ENCODE peak calls at places on chromosomes 3 and 15, in seven cellular contexts. One of them, this sample, is unnamed.

GRCh38 chr15:67506775-67507747 is 13.9 kb upstream of the C15orf61 start:
- DNase-seq in RWPE1: no peak
- DNase-seq in PC-9: no peak
- DNase-seq in H9: no peak
- DNase-seq in SK-N-SH: no peak
- DNase-seq in fibroblast of lung: peak; percentile 88
- DNase-seq in pancreas: no peak
- DNase-seq in this sample: no peak

GRCh38 chr3:191320316-191320715 is 8.9 kb upstream of the CCDC50 start:
- DNase-seq in RWPE1: no peak
- DNase-seq in PC-9: no peak
- DNase-seq in pancreas: no peak
- DNase-seq in SK-N-SH: no peak
- DNase-seq in fibroblast of lung: no peak
- DNase-seq in H9: no peak
- DNase-seq in this sample: no peak

GRCh38 chr3:185253645-185254410 is at the start of gene EHHADH:
- DNase-seq in RWPE1: peak; percentile 66
- DNase-seq in pancreas: peak; percentile 84
- DNase-seq in fibroblast of lung: peak; percentile 60
- DNase-seq in H9: peak; percentile 67
- DNase-seq in PC-9: peak; percentile 75
- DNase-seq in SK-N-SH: peak; percentile 93
- DNase-seq in this sample: peak; percentile 66

GRCh38 chr15:34799149-34799824 is 3.9 kb upstream of the ACTC1 start:
- DNase-seq in fibroblast of lung: peak; percentile 29
- DNase-seq in H9: peak; percentile 33
- DNase-seq in PC-9: no peak
- DNase-seq in SK-N-SH: peak; percentile 83
- DNase-seq in pancreas: peak; percentile 44
- DNase-seq in RWPE1: no peak
- DNase-seq in this sample: peak; percentile 49

GRCh38 chr3:87236093-87236492 is 9.0 kb downstream of the CHMP2B start:
- DNase-seq in fibroblast of lung: no peak
- DNase-seq in SK-N-SH: no peak
- DNase-seq in pancreas: no peak
- DNase-seq in PC-9: no peak
- DNase-seq in RWPE1: no peak
- DNase-seq in H9: no peak
- DNase-seq in this sample: no peak

GRCh38 chr3:193777524-193777923 is 184.5 kb downstream of the OPA1 start:
- DNase-seq in PC-9: no peak
- DNase-seq in RWPE1: no peak
- DNase-seq in fibroblast of lung: no peak
- DNase-seq in H9: no peak
- DNase-seq in SK-N-SH: no peak
- DNase-seq in pancreas: no peak
- DNase-seq in this sample: no peak

GRCh38 chr15:47513496-47513895 is 203.8 kb upstream of the SEMA6D start:
- DNase-seq in H9: no peak
- DNase-seq in SK-N-SH: no peak
- DNase-seq in RWPE1: no peak
- DNase-seq in fibroblast of lung: no peak
- DNase-seq in pancreas: no peak
- DNase-seq in PC-9: no peak
- DNase-seq in this sample: no peak

GRCh38 chr3:152315623-152316022 is 46.9 kb downstream of the MBNL1 start:
- DNase-seq in RWPE1: no peak
- DNase-seq in SK-N-SH: no peak
- DNase-seq in fibroblast of lung: no peak
- DNase-seq in pancreas: no peak
- DNase-seq in H9: no peak
- DNase-seq in PC-9: no peak
- DNase-seq in this sample: no peak

DNA sequence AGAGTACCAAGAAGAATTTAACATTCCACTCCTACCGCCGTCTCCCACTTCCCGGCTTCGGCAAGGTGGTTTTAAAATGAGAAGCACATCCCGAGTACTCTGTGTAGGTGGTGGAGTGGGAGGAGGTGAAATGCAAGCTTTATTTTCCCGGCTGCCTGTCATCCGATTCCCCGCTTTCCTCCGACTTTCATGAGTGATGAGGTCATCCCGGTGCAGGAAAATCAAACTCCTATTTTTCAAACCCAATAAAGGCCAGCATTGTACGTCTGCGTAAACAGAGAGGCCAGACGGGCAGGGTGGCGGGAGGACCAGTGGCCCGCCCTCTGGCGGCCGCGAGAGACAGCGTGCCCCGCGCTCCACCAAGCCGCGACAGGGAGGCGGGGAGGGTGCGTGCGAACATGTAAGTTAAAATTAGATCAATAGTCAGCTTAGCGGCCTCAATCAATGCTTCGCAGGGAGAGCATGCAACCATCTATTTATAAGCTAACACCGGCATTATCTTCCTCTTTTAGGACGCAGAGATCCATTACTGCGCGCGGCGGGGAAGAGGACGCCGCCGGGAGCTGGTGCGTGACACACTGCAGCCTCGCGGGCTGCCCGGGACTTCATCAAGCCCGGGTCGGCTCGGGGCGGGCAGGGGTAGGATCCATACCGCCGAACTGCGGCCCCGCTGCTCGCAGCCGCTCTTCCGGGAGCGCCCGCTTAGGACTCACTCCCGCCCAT is 163.3 kb downstream of the CD47 start:
- DNase-seq in PC-9: peak; percentile 79
- DNase-seq in SK-N-SH: peak; percentile 91
- DNase-seq in pancreas: peak; percentile 54
- DNase-seq in RWPE1: peak; percentile 76
- DNase-seq in H9: peak; percentile 77
- DNase-seq in fibroblast of lung: peak; percentile 64
- DNase-seq in this sample: peak; percentile 85
- TF ChIP-seq CTCF in PC-9: peak; percentile 99
- TF ChIP-seq CTCF in SK-N-SH: peak; percentile 98
- TF ChIP-seq CTCF in pancreas: peak; percentile 86
- TF ChIP-seq CTCF in RWPE1: peak; percentile 97
- TF ChIP-seq CTCF in H9: peak; percentile 97
- TF ChIP-seq CTCF in fibroblast of lung: peak; percentile 89
- TF ChIP-seq CTCF in this sample: peak; percentile 91

GRCh38 chr3:28664123-28664522 is 315.5 kb upstream of the AZI2 start:
- DNase-seq in PC-9: no peak
- DNase-seq in H9: no peak
- DNase-seq in fibroblast of lung: no peak
- DNase-seq in pancreas: no peak
- DNase-seq in RWPE1: no peak
- DNase-seq in SK-N-SH: no peak
- DNase-seq in this sample: no peak

GRCh38 chr3:28672411-28672810 is 323.8 kb upstream of the AZI2 start:
- DNase-seq in PC-9: no peak
- DNase-seq in H9: no peak
- DNase-seq in pancreas: no peak
- DNase-seq in RWPE1: no peak
- DNase-seq in fibroblast of lung: no peak
- DNase-seq in SK-N-SH: no peak
- DNase-seq in this sample: no peak

GRCh38 chr3:28673438-28673837 is 324.8 kb upstream of the AZI2 start:
- DNase-seq in RWPE1: no peak
- DNase-seq in PC-9: no peak
- DNase-seq in pancreas: no peak
- DNase-seq in SK-N-SH: no peak
- DNase-seq in H9: no peak
- DNase-seq in fibroblast of lung: no peak
- DNase-seq in this sample: no peak

GRCh38 chr3:28668377-28668721 is 319.7 kb upstream of the AZI2 start:
- DNase-seq in SK-N-SH: peak; percentile 64
- DNase-seq in PC-9: no peak
- DNase-seq in H9: no peak
- DNase-seq in fibroblast of lung: no peak
- DNase-seq in RWPE1: no peak
- DNase-seq in pancreas: no peak
- DNase-seq in this sample: no peak

GRCh38 chr3:28667646-28668376 is 319.2 kb upstream of the AZI2 start:
- DNase-seq in SK-N-SH: peak; percentile 61
- DNase-seq in pancreas: peak; percentile 48
- DNase-seq in H9: peak; percentile 80
- DNase-seq in fibroblast of lung: peak; percentile 71
- DNase-seq in RWPE1: peak; percentile 13
- DNase-seq in PC-9: peak; percentile 53
- DNase-seq in this sample: peak; percentile 62
- H3K27ac ChIP-seq in SK-N-SH: peak overlapping the region; percentile 94
- H3K27ac ChIP-seq in pancreas: no peak overlapping the region
- H3K27ac ChIP-seq in H9: no peak overlapping the region
- H3K27ac ChIP-seq in fibroblast of lung: no peak overlapping the region
- H3K27ac ChIP-seq in RWPE1: no peak overlapping the region
- H3K27ac ChIP-seq in PC-9: no peak overlapping the region
- H3K27ac ChIP-seq in this sample: peak overlapping the region; percentile 67

DNA sequence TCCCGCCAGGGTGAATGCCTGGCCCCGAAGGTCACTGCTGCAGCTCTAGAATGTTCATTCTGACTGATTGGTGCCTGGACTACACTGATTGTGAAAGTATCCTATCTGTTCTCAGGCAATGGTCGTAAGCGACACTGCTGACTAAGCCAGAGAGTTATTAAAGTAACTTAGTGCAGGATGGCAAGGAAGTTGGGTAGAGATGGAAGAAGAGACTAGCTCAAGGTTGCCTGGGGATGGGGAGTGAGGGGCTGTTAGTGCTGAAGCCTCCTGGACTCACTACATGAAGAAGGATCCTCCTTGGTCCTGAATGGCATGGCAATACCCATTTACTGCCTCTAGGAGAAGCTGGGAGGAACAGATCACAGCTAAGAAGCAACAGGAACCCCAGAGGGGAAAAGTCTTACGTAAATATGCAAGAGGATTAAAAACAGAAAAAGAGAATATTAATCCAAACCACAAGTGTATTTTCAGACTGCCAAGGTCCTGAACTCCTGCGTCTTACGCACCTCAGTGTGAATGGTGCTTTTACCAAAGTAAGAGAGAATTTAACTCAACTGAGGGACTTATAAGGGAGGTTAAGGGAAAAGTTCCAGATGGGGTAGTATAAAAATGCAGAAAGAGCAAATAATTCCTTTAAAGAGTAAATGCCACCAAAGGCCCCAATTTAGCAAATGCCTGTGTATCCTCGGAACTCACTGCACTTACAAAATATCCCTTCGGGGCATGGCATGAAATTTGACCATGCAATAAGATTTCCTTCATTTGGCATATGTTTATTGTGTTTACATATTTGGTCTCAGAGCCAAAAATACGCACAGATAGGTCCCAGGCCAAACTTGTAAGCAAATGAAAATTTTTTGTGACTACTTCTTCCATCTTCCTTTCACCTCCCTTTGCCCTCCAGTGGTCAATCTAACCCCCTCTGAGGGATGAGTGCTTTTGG is 64.0 kb upstream of the DGKG start:
- DNase-seq in H9: no peak
- DNase-seq in pancreas: no peak
- DNase-seq in RWPE1: no peak
- DNase-seq in PC-9: no peak
- DNase-seq in fibroblast of lung: peak; percentile 94
- DNase-seq in SK-N-SH: no peak
- DNase-seq in this sample: no peak
- TF ChIP-seq CTCF in H9: peak; percentile 54
- TF ChIP-seq CTCF in pancreas: no peak
- TF ChIP-seq CTCF in RWPE1: no peak
- TF ChIP-seq CTCF in PC-9: peak; percentile 58
- TF ChIP-seq CTCF in fibroblast of lung: peak; percentile 66
- TF ChIP-seq CTCF in SK-N-SH: no peak
- TF ChIP-seq CTCF in this sample: peak; percentile 6

GRCh38 chr3:83902842-83903241 is 1055.9 kb upstream of the CADM2 start:
- DNase-seq in SK-N-SH: no peak
- DNase-seq in RWPE1: peak; percentile 0
- DNase-seq in PC-9: no peak
- DNase-seq in pancreas: no peak
- DNase-seq in H9: no peak
- DNase-seq in fibroblast of lung: peak; percentile 18
- DNase-seq in this sample: no peak
- H3K27ac ChIP-seq in SK-N-SH: no peak overlapping the region
- H3K27ac ChIP-seq in RWPE1: no peak overlapping the region
- H3K27ac ChIP-seq in PC-9: no peak overlapping the region
- H3K27ac ChIP-seq in pancreas: no peak overlapping the region
- H3K27ac ChIP-seq in H9: no peak overlapping the region
- H3K27ac ChIP-seq in fibroblast of lung: no peak overlapping the region
- H3K27ac ChIP-seq in this sample: no peak overlapping the region

GRCh38 chr3:4320453-4320852 is 17.3 kb downstream of the SETMAR start:
- DNase-seq in H9: no peak
- DNase-seq in fibroblast of lung: no peak
- DNase-seq in pancreas: no peak
- DNase-seq in SK-N-SH: no peak
- DNase-seq in PC-9: no peak
- DNase-seq in RWPE1: no peak
- DNase-seq in this sample: no peak
- TF ChIP-seq CTCF in H9: no peak
- TF ChIP-seq CTCF in fibroblast of lung: no peak
- TF ChIP-seq CTCF in pancreas: no peak
- TF ChIP-seq CTCF in SK-N-SH: no peak
- TF ChIP-seq CTCF in PC-9: no peak
- TF ChIP-seq CTCF in RWPE1: no peak
- TF ChIP-seq CTCF in this sample: no peak

GRCh38 chr3:94185753-94186152 is 122.9 kb downstream of the NSUN3 start:
- DNase-seq in fibroblast of lung: no peak
- DNase-seq in PC-9: no peak
- DNase-seq in RWPE1: no peak
- DNase-seq in pancreas: no peak
- DNase-seq in H9: no peak
- DNase-seq in SK-N-SH: no peak
- DNase-seq in this sample: no peak

GRCh38 chr3:94187697-94188096 is 124.8 kb downstream of the NSUN3 start:
- DNase-seq in fibroblast of lung: no peak
- DNase-seq in SK-N-SH: no peak
- DNase-seq in H9: no peak
- DNase-seq in RWPE1: no peak
- DNase-seq in pancreas: no peak
- DNase-seq in PC-9: no peak
- DNase-seq in this sample: no peak

GRCh38 chr3:94183551-94183950 is 120.7 kb downstream of the NSUN3 start:
- DNase-seq in fibroblast of lung: no peak
- DNase-seq in RWPE1: no peak
- DNase-seq in pancreas: no peak
- DNase-seq in SK-N-SH: no peak
- DNase-seq in PC-9: no peak
- DNase-seq in H9: no peak
- DNase-seq in this sample: no peak

GRCh38 chr3:94179059-94179458 is 116.2 kb downstream of the NSUN3 start:
- DNase-seq in SK-N-SH: no peak
- DNase-seq in pancreas: no peak
- DNase-seq in fibroblast of lung: no peak
- DNase-seq in H9: no peak
- DNase-seq in PC-9: no peak
- DNase-seq in RWPE1: no peak
- DNase-seq in this sample: no peak

DNA sequence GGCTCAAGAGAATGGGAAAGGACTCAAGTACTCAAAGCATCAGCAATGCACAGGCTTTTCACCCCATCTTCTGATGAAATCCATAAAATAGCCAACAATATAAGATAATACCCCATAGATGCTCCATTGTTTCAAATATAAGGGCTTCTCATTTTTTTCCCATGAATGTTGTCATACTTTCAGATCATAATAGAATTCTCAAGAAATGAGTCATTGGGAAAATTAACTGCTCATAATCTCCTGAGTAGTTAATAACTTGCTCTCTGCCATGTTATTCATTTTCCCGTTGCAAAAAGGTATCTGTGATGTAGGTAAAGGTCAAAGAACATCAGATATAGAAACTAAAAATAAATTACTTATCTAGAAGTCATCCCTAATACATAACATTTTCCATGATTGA is 121.9 kb downstream of the NSUN3 start:
- DNase-seq in H9: no peak
- DNase-seq in fibroblast of lung: no peak
- DNase-seq in PC-9: no peak
- DNase-seq in RWPE1: peak; percentile 41
- DNase-seq in SK-N-SH: no peak
- DNase-seq in pancreas: no peak
- DNase-seq in this sample: no peak
- H3K27ac ChIP-seq in H9: no peak overlapping the region
- H3K27ac ChIP-seq in fibroblast of lung: no peak overlapping the region
- H3K27ac ChIP-seq in PC-9: no peak overlapping the region
- H3K27ac ChIP-seq in RWPE1: no peak overlapping the region
- H3K27ac ChIP-seq in SK-N-SH: no peak overlapping the region
- H3K27ac ChIP-seq in pancreas: no peak overlapping the region
- H3K27ac ChIP-seq in this sample: no peak overlapping the region